ENCODE peak calls at places on chromosomes 11 and 22, in nine cellular contexts. J is iPS-NIHi11; K is activated T-cell treated with anti-CD3 and anti-CD28 coated beads, Interleukin-2, amount 50 U/mL, for 48 hours; P is Peyer's patch; R is HS-5; V is cardiac septum; G is naive thymus-derived CD8-positive, alpha-beta T cell; B is GM10248; F is GM12865. O is an unnamed sample.
A peak's percentile ranks its signal among the peaks of the same experiment; 100 is the strongest.

GRCh38 chr11:11577246-11577855 is 44.5 kb downstream of the GALNT18 start:
- DNase-seq in J (no peak), B (no peak), P (no peak), V (no peak), G (no peak), F (no peak), K (no peak), R (no peak), O (no peak)

GRCh38 chr22:38870791-38871359 is 1.1 kb downstream of the CBX6 start:
- DNase-seq in R (no peak), B (no peak), P (peak; percentile 41), F (no peak), G (no peak), V (peak; percentile 29), K (no peak), J (no peak), O (no peak)

GRCh38 chr11:13440100-13440855 is 22.7 kb downstream of the BTBD10 start:
- DNase-seq in J (peak; percentile 29), F (no peak), P (peak; percentile 54), R (peak; percentile 86), G (no peak), V (no peak), B (no peak), K (no peak), O (peak; percentile 93)

GRCh38 chr11:34987617-34988016 is 71.2 kb downstream of the PDHX start:
- DNase-seq in F (no peak), J (no peak), B (no peak), R (no peak), G (no peak), K (no peak), P (no peak), V (no peak), O (peak; percentile 6)

GRCh38 chr11:119671561-119672015 is 57.4 kb downstream of the NECTIN1 start:
- DNase-seq in P (no peak), J (no peak), G (no peak), F (no peak), V (no peak), K (no peak), B (no peak), R (no peak), O (peak; percentile 33)

GRCh38 chr11:118068206-118068944 is 8.5 kb upstream of the TMPRSS4 start:
- DNase-seq in V (no peak), F (no peak), P (no peak), K (no peak), B (no peak), J (peak; percentile 68), G (no peak), R (no peak), O (no peak)

GRCh38 chr11:111631666-111632039 is 29.4 kb downstream of the SIK2 start:
- DNase-seq in R (peak; percentile 71), G (no peak), B (no peak), P (no peak), J (no peak), K (no peak), F (peak; percentile 26), V (no peak), O (peak; percentile 85)

GRCh38 chr11:12599408-12600143 is 74.6 kb upstream of the TEAD1 start:
- DNase-seq in R (no peak), V (peak; percentile 75), K (peak; percentile 68), B (peak; percentile 57), F (peak; percentile 65), G (no peak), P (peak; percentile 54), J (peak; percentile 71), O (no peak)

GRCh38 chr11:128802358-128802981 is 64.6 kb downstream of the KCNJ1 start:
- DNase-seq in P (no peak), B (no peak), K (no peak), J (peak; percentile 68), R (no peak), G (no peak), F (no peak), V (no peak), O (no peak)

O was measured in fibroblast of gingiva.